ENCODE peak calls at places on chromosomes 13 and 19, in seven cellular contexts. R is NCI-H2029; E is GM23338; V is activated CD4-positive, alpha-beta T cell treated with anti-CD3 and anti-CD28 coated beads for 24 hours; B is testis; Z is effector memory CD4-positive, alpha-beta T cell; A is stromal cell of bone marrow. K is an unnamed sample.

GRCh38 chr19:35352448-35353304 is 5.0 kb downstream of the FFAR1 start:
- DNase-seq in Z (peak), V (peak), A (peak), E (peak), B (peak), R (peak), K (peak)

GRCh38 chr19:35013047-35013819 is 13.1 kb downstream of the GRAMD1A start:
- DNase-seq in E (peak), A (no peak), V (peak), B (peak), R (peak), Z (peak), K (peak)

GRCh38 chr19:287381-287871 is 3.8 kb downstream of the PLPP2 start:
- DNase-seq in V (no peak), E (no peak), Z (no peak), A (no peak), R (no peak), B (peak), K (no peak)

GRCh38 chr13:39688278-39688677 is 32.8 kb downstream of the COG6 start:
- DNase-seq in Z (no peak), R (no peak), V (no peak), A (no peak), E (no peak), B (no peak), K (no peak)

GRCh38 chr19:4083677-4084546 is 17.2 kb upstream of the ZBTB7A start:
- DNase-seq in B (no peak), Z (no peak), A (no peak), E (peak), R (no peak), V (no peak), K (peak)

GRCh38 chr13:40619479-40619814 is 47.0 kb downstream of the FOXO1 start:
- DNase-seq in V (no peak), Z (no peak), A (no peak), R (no peak), E (no peak), B (no peak), K (no peak)

GRCh38 chr19:12656899-12657571 is 9.5 kb downstream of the MAN2B1 start:
- DNase-seq in B (peak), R (no peak), A (no peak), Z (no peak), V (no peak), E (peak), K (no peak)

GRCh38 chr19:46296722-46297431 is at the start of gene HIF3A:
- DNase-seq in V (no peak), E (peak), A (no peak), Z (no peak), B (peak), R (no peak), K (no peak)

GRCh38 chr19:39192846-39193245 is 3.9 kb upstream of the NCCRP1 start:
- DNase-seq in B (no peak), Z (no peak), E (no peak), R (no peak), A (no peak), V (no peak), K (no peak)

GRCh38 chr13:110097013-110097412 is 209.9 kb downstream of the COL4A1 start:
- DNase-seq in V (no peak), R (no peak), A (no peak), B (no peak), Z (no peak), E (no peak), K (no peak)

GRCh38 chr19:54209748-54210494 is 9.3 kb downstream of the RPS9 start:
- DNase-seq in B (peak), E (no peak), R (peak), A (peak), Z (no peak), V (no peak), K (no peak)

GRCh38 chr19:1244693-1245451 is 3.3 kb downstream of the ATP5F1D start:
- DNase-seq in A (no peak), R (no peak), B (peak), Z (no peak), V (no peak), E (no peak), K (no peak)

GRCh38 chr19:58381460-58382220 is 810 bp upstream of the ZNF837 start:
- DNase-seq in E (no peak), A (no peak), B (no peak), Z (no peak), V (no peak), R (no peak), K (no peak)

GRCh38 chr19:850221-850978 is 1.7 kb upstream of the ELANE start:
- DNase-seq in E (peak), R (peak), B (peak), Z (no peak), V (no peak), A (peak), K (no peak)

GRCh38 chr19:51274037-51274370 is 23.1 kb downstream of the SIGLECL1 start:
- DNase-seq in V (no peak), E (no peak), A (no peak), B (no peak), Z (no peak), R (no peak), K (no peak)

GRCh38 chr13:98557934-98558630 is 18.8 kb downstream of the STK24 start:
- DNase-seq in B (no peak), Z (no peak), A (no peak), R (no peak), E (no peak), V (no peak), K (no peak)

GRCh38 chr19:7705387-7706187 is 3.7 kb upstream of the FCER2 start:
- DNase-seq in R (no peak), V (peak), A (no peak), B (peak), Z (peak), E (no peak), K (peak)

GRCh38 chr13:79867248-79867647 is 386.3 kb downstream of the NDFIP2 start:
- DNase-seq in R (no peak), A (no peak), Z (no peak), E (no peak), V (no peak), B (no peak), K (no peak)

GRCh38 chr13:110887955-110888333 is 26.9 kb downstream of the ANKRD10 start:
- DNase-seq in V (no peak), E (peak), A (no peak), R (no peak), Z (no peak), B (no peak), K (no peak)

GRCh38 chr19:33404506-33404905 is 31.0 kb downstream of the CEBPG start:
- DNase-seq in E (no peak), V (no peak), Z (no peak), B (no peak), A (no peak), R (no peak), K (peak)

GRCh38 chr13:31352467-31352866 is 152.7 kb downstream of the B3GLCT start:
- DNase-seq in B (no peak), Z (no peak), V (no peak), R (no peak), E (peak), A (no peak), K (no peak)

GRCh38 chr19:38370299-38370698 is 4.1 kb upstream of the PSMD8 start:
- DNase-seq in B (no peak), Z (no peak), E (no peak), V (no peak), A (no peak), R (no peak), K (no peak)

GRCh38 chr19:32416749-32417469 is 11.3 kb downstream of the DPY19L3 start:
- DNase-seq in A (peak), B (no peak), V (no peak), E (no peak), R (no peak), Z (no peak), K (no peak)

GRCh38 chr13:31409678-31410356 is 210.0 kb downstream of the B3GLCT start:
- DNase-seq in E (peak), R (no peak), V (no peak), A (no peak), Z (no peak), B (no peak), K (no peak)

GRCh38 chr19:36401475-36401874 is 17.0 kb downstream of the ZFP82 start:
- DNase-seq in A (no peak), R (no peak), V (no peak), B (no peak), E (no peak), Z (no peak), K (peak)

GRCh38 chr19:30326076-30326710 is 46.0 kb upstream of the ZNF536 start:
- DNase-seq in R (no peak), A (no peak), B (no peak), Z (no peak), V (no peak), E (no peak), K (no peak)

GRCh38 chr19:44512326-44513298 is 12.3 kb upstream of the ZNF180 start:
- DNase-seq in V (peak), B (peak), E (peak), R (peak), A (peak), Z (no peak), K (no peak)

GRCh38 chr19:53037101-53038097 is 7.1 kb upstream of the ERVV-2 start:
- DNase-seq in A (peak), E (peak), Z (no peak), R (no peak), B (peak), V (no peak), K (no peak)

GRCh38 chr19:50710612-50711011 is 9.0 kb downstream of the SHANK1 start:
- DNase-seq in E (no peak), V (no peak), R (no peak), B (no peak), A (no peak), Z (no peak), K (no peak)

GRCh38 chr13:87128006-87128405 is 543.2 kb upstream of the SLITRK5 start:
- DNase-seq in E (peak), R (no peak), A (no peak), V (no peak), Z (no peak), B (no peak), K (no peak)

GRCh38 chr13:108272333-108272732 is 2.8 kb downstream of the TNFSF13B start:
- DNase-seq in V (no peak), R (no peak), B (no peak), A (no peak), Z (no peak), E (no peak), K (no peak)

GRCh38 chr13:36124236-36124822 is 6.9 kb downstream of the DCLK1 start:
- DNase-seq in R (no peak), B (peak), Z (no peak), E (no peak), A (peak), V (no peak), K (no peak)

GRCh38 chr13:33934936-33935510 is 117.1 kb downstream of the RFC3 start:
- DNase-seq in E (no peak), Z (no peak), A (no peak), R (no peak), B (no peak), V (no peak), K (no peak)

GRCh38 chr19:35792888-35793287 is 17.5 kb downstream of the ARHGAP33 start:
- DNase-seq in Z (no peak), A (no peak), V (no peak), B (no peak), E (no peak), R (no peak), K (no peak)